ENCODE peak calls at places on chromosomes 5 and 9, in nine cellular contexts. C is NCI-H345; P is activated T-cell treated with anti-CD3 and anti-CD28 coated beads, Interleukin-2, amount 50 U/mL, for 48 hours; G is lower leg skin; F is COR-L47; M is activated gamma-delta T cell treated with Interleukin-2 at 50 U/mL for 16 hours; V is GM04503; B is CD4-positive, alpha-beta T cell; O is iPS DF 6.9. R is an unnamed sample.

GRCh38 chr5:6732634-6733410 is 19.6 kb downstream of the TENT4A start:
- DNase-seq in C (peak), P (no peak), G (no peak), F (no peak), M (no peak), V (peak), B (no peak), O (no peak), R (peak)

GRCh38 chr9:129990269-129991005 is 52.6 kb downstream of the FNBP1 start:
- DNase-seq in C (no peak), P (peak), G (no peak), F (no peak), M (no peak), V (no peak), B (no peak), O (no peak), R (peak)

GRCh38 chr5:10610058-10610457 is 46.2 kb downstream of the ANKRD33B start:
- DNase-seq in C (no peak), P (no peak), G (peak), F (no peak), M (no peak), V (no peak), B (no peak), O (no peak), R (no peak)

GRCh38 chr5:156330141-156330870 is 3.3 kb downstream of the SGCD start:
- DNase-seq in C (no peak), P (no peak), G (no peak), F (no peak), M (no peak), V (no peak), B (no peak), O (no peak), R (no peak)

GRCh38 chr9:113574381-113575262 is 111.1 kb downstream of the RGS3 start:
- DNase-seq in C (no peak), P (no peak), G (peak), F (no peak), M (no peak), V (no peak), B (no peak), O (no peak), R (peak)

GRCh38 chr5:59124983-59125960 is 542.4 kb downstream of the RAB3C start:
- DNase-seq in C (no peak), P (peak), G (no peak), F (no peak), M (no peak), V (no peak), B (no peak), O (no peak), R (no peak)

GRCh38 chr9:89095755-89096154 is 82.9 kb downstream of the SHC3 start:
- DNase-seq in C (no peak), P (no peak), G (no peak), F (no peak), M (no peak), V (no peak), B (no peak), O (no peak), R (no peak)

GRCh38 chr5:149646564-149646963 is 65.3 kb downstream of the ARHGEF37 start:
- DNase-seq in C (peak), P (peak), G (peak), F (peak), M (peak), V (no peak), B (peak), O (no peak), R (no peak)

GRCh38 chr5:6504677-6505414 is 56.2 kb downstream of the UBE2QL1 start:
- DNase-seq in C (peak), P (no peak), G (peak), F (peak), M (no peak), V (no peak), B (no peak), O (no peak), R (no peak)

GRCh38 chr9:4970970-4971641 is 14.0 kb upstream of the JAK2 start:
- DNase-seq in C (no peak), P (peak), G (no peak), F (no peak), M (peak), V (no peak), B (no peak), O (no peak), R (no peak)

GRCh38 chr5:168645195-168645594 is 66.0 kb upstream of the PANK3 start:
- DNase-seq in C (no peak), P (no peak), G (no peak), F (no peak), M (no peak), V (no peak), B (no peak), O (no peak), R (no peak)

R was measured in left lobe of liver.